ENCODE peak calls at places on chromosomes 16 and 17, in six cellular contexts. One of them, this sample, is unnamed.

GRCh38 chr16:72126429-72126765 is 32.8 kb downstream of the DHX38 start:
- DNase-seq in neuronal stem cell: no peak
- DNase-seq in adipocyte: no peak
- DNase-seq in tibial nerve: no peak
- DNase-seq in pancreas: no peak
- DNase-seq in dorsolateral prefrontal cortex: no peak
- DNase-seq in this sample: no peak

GRCh38 chr16:58510776-58511628 is 4.3 kb upstream of the SETD6 start:
- DNase-seq in neuronal stem cell: no peak
- DNase-seq in adipocyte: no peak
- DNase-seq in tibial nerve: no peak
- DNase-seq in pancreas: peak; percentile 75
- DNase-seq in dorsolateral prefrontal cortex: no peak
- DNase-seq in this sample: no peak

GRCh38 chr16:23587726-23588125 is 8.4 kb downstream of the NDUFAB1 start:
- DNase-seq in neuronal stem cell: no peak
- DNase-seq in adipocyte: peak; percentile 51
- DNase-seq in tibial nerve: no peak
- DNase-seq in pancreas: no peak
- DNase-seq in dorsolateral prefrontal cortex: no peak
- DNase-seq in this sample: peak; percentile 91

GRCh38 chr17:63722403-63722802 is 19.2 kb downstream of the STRADA start:
- DNase-seq in neuronal stem cell: no peak
- DNase-seq in adipocyte: peak; percentile 26
- DNase-seq in tibial nerve: no peak
- DNase-seq in pancreas: no peak
- DNase-seq in dorsolateral prefrontal cortex: no peak
- DNase-seq in this sample: no peak

GRCh38 chr17:52823155-52823554 is 664.6 kb upstream of the CA10 start:
- DNase-seq in neuronal stem cell: no peak
- DNase-seq in adipocyte: no peak
- DNase-seq in tibial nerve: no peak
- DNase-seq in pancreas: no peak
- DNase-seq in dorsolateral prefrontal cortex: no peak
- DNase-seq in this sample: no peak

GRCh38 chr16:80055831-80056230 is 455.3 kb upstream of the MAF start:
- DNase-seq in neuronal stem cell: no peak
- DNase-seq in adipocyte: no peak
- DNase-seq in tibial nerve: no peak
- DNase-seq in pancreas: no peak
- DNase-seq in dorsolateral prefrontal cortex: no peak
- DNase-seq in this sample: no peak

GRCh38 chr17:1558401-1558800 is 4.2 kb downstream of the PITPNA start:
- DNase-seq in neuronal stem cell: no peak
- DNase-seq in adipocyte: no peak
- DNase-seq in tibial nerve: no peak
- DNase-seq in pancreas: no peak
- DNase-seq in dorsolateral prefrontal cortex: no peak
- DNase-seq in this sample: no peak

GRCh38 chr17:69607162-69607834 is 192.8 kb downstream of the MAP2K6 start:
- DNase-seq in neuronal stem cell: peak; percentile 63
- DNase-seq in adipocyte: peak; percentile 92
- DNase-seq in tibial nerve: peak; percentile 62
- DNase-seq in pancreas: peak; percentile 87
- DNase-seq in dorsolateral prefrontal cortex: peak; percentile 65
- DNase-seq in this sample: peak; percentile 71

GRCh38 chr17:52106638-52107261 is 51.8 kb downstream of the CA10 start:
- DNase-seq in neuronal stem cell: peak; percentile 44
- DNase-seq in adipocyte: peak; percentile 53
- DNase-seq in tibial nerve: peak; percentile 47
- DNase-seq in pancreas: no peak
- DNase-seq in dorsolateral prefrontal cortex: no peak
- DNase-seq in this sample: no peak

GRCh38 chr17:81576621-81577277 is 24.6 kb upstream of the FAAP100 start:
- DNase-seq in neuronal stem cell: no peak
- DNase-seq in adipocyte: peak; percentile 85
- DNase-seq in tibial nerve: no peak
- DNase-seq in pancreas: peak; percentile 58
- DNase-seq in dorsolateral prefrontal cortex: no peak
- DNase-seq in this sample: no peak

GRCh38 chr17:10325036-10325435 is 47.8 kb downstream of the MYH13 start:
- DNase-seq in neuronal stem cell: no peak
- DNase-seq in adipocyte: no peak
- DNase-seq in tibial nerve: no peak
- DNase-seq in pancreas: no peak
- DNase-seq in dorsolateral prefrontal cortex: no peak
- DNase-seq in this sample: no peak

GRCh38 chr17:48131216-48131824 is 23.8 kb downstream of the SNX11 start:
- DNase-seq in neuronal stem cell: peak; percentile 72
- DNase-seq in adipocyte: peak; percentile 91
- DNase-seq in tibial nerve: no peak
- DNase-seq in pancreas: no peak
- DNase-seq in dorsolateral prefrontal cortex: no peak
- DNase-seq in this sample: peak; percentile 16

GRCh38 chr16:80824623-80825364 is 20.4 kb upstream of the CDYL2 start:
- DNase-seq in neuronal stem cell: peak; percentile 59
- DNase-seq in adipocyte: peak; percentile 79
- DNase-seq in tibial nerve: no peak
- DNase-seq in pancreas: no peak
- DNase-seq in dorsolateral prefrontal cortex: no peak
- DNase-seq in this sample: peak; percentile 38

GRCh38 chr16:50068550-50068949 is 2.8 kb downstream of the HEATR3 start:
- DNase-seq in neuronal stem cell: no peak
- DNase-seq in adipocyte: peak; percentile 30
- DNase-seq in tibial nerve: no peak
- DNase-seq in pancreas: no peak
- DNase-seq in dorsolateral prefrontal cortex: no peak
- DNase-seq in this sample: peak; percentile 45

GRCh38 chr16:57500578-57501111 is 14.4 kb upstream of the DOK4 start:
- DNase-seq in neuronal stem cell: no peak
- DNase-seq in adipocyte: no peak
- DNase-seq in tibial nerve: no peak
- DNase-seq in pancreas: no peak
- DNase-seq in dorsolateral prefrontal cortex: no peak
- DNase-seq in this sample: no peak

GRCh38 chr17:49151996-49152395 is 19.4 kb downstream of the B4GALNT2 start:
- DNase-seq in neuronal stem cell: no peak
- DNase-seq in adipocyte: no peak
- DNase-seq in tibial nerve: no peak
- DNase-seq in pancreas: no peak
- DNase-seq in dorsolateral prefrontal cortex: no peak
- DNase-seq in this sample: no peak

GRCh38 chr16:4339909-4340308 is 11.2 kb downstream of the PAM16 start:
- DNase-seq in neuronal stem cell: no peak
- DNase-seq in adipocyte: no peak
- DNase-seq in tibial nerve: no peak
- DNase-seq in pancreas: peak; percentile 80
- DNase-seq in dorsolateral prefrontal cortex: no peak
- DNase-seq in this sample: peak; percentile 32

GRCh38 chr17:42660692-42661345 is 1.7 kb downstream of the TUBG2 start:
- DNase-seq in neuronal stem cell: no peak
- DNase-seq in adipocyte: peak; percentile 52
- DNase-seq in tibial nerve: no peak
- DNase-seq in pancreas: no peak
- DNase-seq in dorsolateral prefrontal cortex: no peak
- DNase-seq in this sample: no peak

GRCh38 chr17:42657824-42658588 is 1.1 kb upstream of the TUBG2 start:
- DNase-seq in neuronal stem cell: no peak
- DNase-seq in adipocyte: no peak
- DNase-seq in tibial nerve: no peak
- DNase-seq in pancreas: no peak
- DNase-seq in dorsolateral prefrontal cortex: no peak
- DNase-seq in this sample: no peak

GRCh38 chr17:42655528-42655927 is 3.6 kb upstream of the TUBG2 start:
- DNase-seq in neuronal stem cell: no peak
- DNase-seq in adipocyte: no peak
- DNase-seq in tibial nerve: no peak
- DNase-seq in pancreas: no peak
- DNase-seq in dorsolateral prefrontal cortex: no peak
- DNase-seq in this sample: no peak

GRCh38 chr17:42653179-42654124 is 5.6 kb upstream of the TUBG2 start:
- DNase-seq in neuronal stem cell: no peak
- DNase-seq in adipocyte: peak; percentile 90
- DNase-seq in tibial nerve: peak; percentile 48
- DNase-seq in pancreas: peak; percentile 79
- DNase-seq in dorsolateral prefrontal cortex: no peak
- DNase-seq in this sample: no peak

DNA sequence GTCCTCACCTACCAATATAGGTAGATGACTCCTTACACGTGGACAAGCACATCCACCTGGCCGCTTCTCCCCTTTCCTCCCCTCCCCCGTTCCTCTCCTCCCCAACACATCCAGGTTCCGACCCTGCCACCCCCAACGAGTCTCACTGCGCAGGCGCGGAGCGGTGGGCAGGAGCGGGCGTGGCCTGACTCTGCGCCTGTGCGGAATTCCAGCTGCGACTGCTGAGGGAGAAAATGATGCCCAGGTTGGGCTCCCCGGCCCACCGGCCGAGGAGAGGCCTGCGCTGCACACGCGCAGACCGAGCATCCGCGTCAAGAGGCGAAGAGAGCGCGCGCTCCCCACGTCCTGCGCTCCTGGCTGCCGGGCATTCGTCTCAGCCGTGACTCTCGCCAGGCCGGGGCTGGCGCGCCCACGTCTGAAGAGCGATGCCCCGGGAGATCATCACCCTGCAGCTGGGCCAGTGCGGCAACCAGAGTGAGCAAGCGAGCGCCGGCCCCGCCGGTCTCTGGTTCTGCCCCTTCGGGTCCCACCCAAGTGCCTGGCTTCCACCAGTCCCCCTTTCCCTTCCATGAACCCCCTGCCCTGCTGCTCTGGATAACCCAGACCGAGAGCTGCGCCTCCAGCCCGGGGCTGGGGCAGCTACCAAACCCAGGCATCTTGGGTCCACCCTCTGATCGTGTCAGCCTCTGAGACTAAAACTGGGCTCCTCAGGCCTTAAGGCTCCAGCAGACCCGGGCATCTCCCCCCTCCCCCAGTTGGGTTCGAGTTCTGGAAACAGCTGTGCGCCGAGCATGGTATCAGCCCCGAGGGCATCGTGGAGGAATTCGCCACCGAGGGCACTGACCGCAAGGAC is at the start of gene TUBG2:
- DNase-seq in neuronal stem cell: peak; percentile 85
- DNase-seq in adipocyte: peak; percentile 94
- DNase-seq in tibial nerve: no peak
- DNase-seq in pancreas: peak; percentile 96
- DNase-seq in dorsolateral prefrontal cortex: peak; percentile 83
- DNase-seq in this sample: peak; percentile 74
- H3K27me3 ChIP-seq in neuronal stem cell: no peaks in the 10 kb centered on the region
- H3K27me3 ChIP-seq in adipocyte: no peaks in the 10 kb centered on the region
- H3K27me3 ChIP-seq in tibial nerve: no peaks in the 10 kb centered on the region
- H3K27me3 ChIP-seq in pancreas: no peaks in the 10 kb centered on the region
- H3K27me3 ChIP-seq in dorsolateral prefrontal cortex: no peaks in the 10 kb centered on the region
- H3K27me3 ChIP-seq in this sample: no peaks in the 10 kb centered on the region

GRCh38 chr16:88390760-88391496 is 8.2 kb downstream of the ZNF469 start:
- DNase-seq in neuronal stem cell: no peak
- DNase-seq in adipocyte: no peak
- DNase-seq in tibial nerve: no peak
- DNase-seq in pancreas: peak; percentile 32
- DNase-seq in dorsolateral prefrontal cortex: no peak
- DNase-seq in this sample: no peak
- H3K27me3 ChIP-seq in neuronal stem cell: no peaks in the 10 kb centered on the region
- H3K27me3 ChIP-seq in adipocyte: no peaks in the 10 kb centered on the region
- H3K27me3 ChIP-seq in tibial nerve: no peaks in the 10 kb centered on the region
- H3K27me3 ChIP-seq in pancreas: no peaks in the 10 kb centered on the region
- H3K27me3 ChIP-seq in dorsolateral prefrontal cortex: peaks cover 22% of the 10 kb centered on the region
- H3K27me3 ChIP-seq in this sample: no peaks in the 10 kb centered on the region

DNA sequence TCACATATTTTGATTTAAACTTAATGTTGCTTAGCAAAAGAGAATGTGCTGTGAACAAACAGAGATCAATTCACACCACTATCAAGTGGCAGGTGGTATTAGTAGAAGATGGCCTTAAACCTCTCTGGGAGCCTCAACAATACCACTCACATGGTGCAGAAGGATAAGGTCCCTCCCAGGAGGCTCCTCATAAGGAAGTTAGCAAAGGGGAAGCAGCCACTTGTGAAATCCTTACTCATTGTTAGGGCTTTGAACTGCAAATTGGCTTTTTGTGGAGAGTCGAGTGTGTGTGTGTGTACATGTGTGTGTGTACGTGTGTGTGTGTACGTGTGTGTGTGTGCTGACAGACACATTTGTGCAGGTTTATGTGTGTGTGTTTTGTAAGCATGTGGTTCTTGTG is 48.9 kb upstream of the ASIC2 start:
- DNase-seq in neuronal stem cell: no peak
- DNase-seq in adipocyte: no peak
- DNase-seq in tibial nerve: no peak
- DNase-seq in pancreas: no peak
- DNase-seq in dorsolateral prefrontal cortex: no peak
- DNase-seq in this sample: no peak
- H3K27me3 ChIP-seq in neuronal stem cell: no peaks in the 10 kb centered on the region
- H3K27me3 ChIP-seq in adipocyte: peaks cover 35% of the 10 kb centered on the region
- H3K27me3 ChIP-seq in tibial nerve: no peaks in the 10 kb centered on the region
- H3K27me3 ChIP-seq in pancreas: no peaks in the 10 kb centered on the region
- H3K27me3 ChIP-seq in dorsolateral prefrontal cortex: peaks cover 4% of the 10 kb centered on the region
- H3K27me3 ChIP-seq in this sample: peaks cover 2% of the 10 kb centered on the region

GRCh38 chr16:86520317-86521210 is 10.2 kb downstream of the FOXF1 start:
- DNase-seq in neuronal stem cell: no peak
- DNase-seq in adipocyte: no peak
- DNase-seq in tibial nerve: no peak
- DNase-seq in pancreas: no peak
- DNase-seq in dorsolateral prefrontal cortex: no peak
- DNase-seq in this sample: no peak

GRCh38 chr16:86519649-86520316 is 9.5 kb downstream of the FOXF1 start:
- DNase-seq in neuronal stem cell: peak; percentile 67
- DNase-seq in adipocyte: peak; percentile 87
- DNase-seq in tibial nerve: no peak
- DNase-seq in pancreas: no peak
- DNase-seq in dorsolateral prefrontal cortex: peak; percentile 50
- DNase-seq in this sample: peak; percentile 51

GRCh38 chr16:86517033-86517432 is 6.7 kb downstream of the FOXF1 start:
- DNase-seq in neuronal stem cell: no peak
- DNase-seq in adipocyte: no peak
- DNase-seq in tibial nerve: no peak
- DNase-seq in pancreas: peak; percentile 18
- DNase-seq in dorsolateral prefrontal cortex: no peak
- DNase-seq in this sample: no peak

GRCh38 chr16:86517652-86518258 is 7.4 kb downstream of the FOXF1 start:
- DNase-seq in neuronal stem cell: peak; percentile 51
- DNase-seq in adipocyte: peak; percentile 89
- DNase-seq in tibial nerve: peak; percentile 49
- DNase-seq in pancreas: no peak
- DNase-seq in dorsolateral prefrontal cortex: peak; percentile 69
- DNase-seq in this sample: peak; percentile 70

DNA sequence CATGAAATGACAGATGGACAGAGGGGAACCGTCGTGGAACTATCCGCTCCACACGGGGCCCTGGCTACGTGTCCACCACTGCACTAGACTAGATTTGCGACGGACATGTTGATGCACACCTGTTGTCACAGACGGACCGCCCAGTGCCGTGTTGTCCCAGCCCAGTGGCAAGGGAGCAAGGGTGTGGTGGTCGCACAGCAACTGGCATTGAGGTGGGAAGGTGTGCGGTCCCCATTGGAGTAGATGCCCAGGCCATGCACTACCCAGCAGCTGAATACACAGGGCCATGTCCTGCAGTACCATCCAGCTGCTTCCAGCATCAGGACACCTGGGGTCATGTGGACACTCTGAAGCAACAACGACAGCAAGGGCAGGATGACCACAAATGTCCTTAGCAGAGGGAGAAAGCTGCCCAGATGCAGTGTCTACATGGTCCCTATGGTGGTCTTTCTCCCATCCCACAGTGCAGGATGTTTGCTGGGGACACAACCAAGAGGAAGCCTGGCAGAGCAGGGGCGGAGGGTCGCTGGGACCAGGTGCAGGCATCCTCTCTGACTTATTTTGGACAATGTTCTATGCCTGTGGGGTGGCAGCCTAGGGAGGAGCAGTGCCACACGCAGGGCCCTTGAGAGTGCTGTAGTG is 8.8 kb downstream of the FOXF1 start:
- DNase-seq in neuronal stem cell: no peak
- DNase-seq in adipocyte: no peak
- DNase-seq in tibial nerve: no peak
- DNase-seq in pancreas: no peak
- DNase-seq in dorsolateral prefrontal cortex: no peak
- DNase-seq in this sample: no peak
- H3K27me3 ChIP-seq in neuronal stem cell: peaks cover 25% of the 10 kb centered on the region
- H3K27me3 ChIP-seq in adipocyte: peaks cover 79% of the 10 kb centered on the region
- H3K27me3 ChIP-seq in tibial nerve: no peaks in the 10 kb centered on the region
- H3K27me3 ChIP-seq in pancreas: no peaks in the 10 kb centered on the region
- H3K27me3 ChIP-seq in dorsolateral prefrontal cortex: peaks cover 68% of the 10 kb centered on the region
- H3K27me3 ChIP-seq in this sample: no peaks in the 10 kb centered on the region